ENCODE peak calls at places on chromosome 14, in ten cellular contexts. One of them, this sample, is unnamed.

GRCh38 chr14:51331651-51332367 is 91.8 kb downstream of the TMX1 start:
- DNase-seq in hepatocyte: no peak
- DNase-seq in astrocyte: no peak
- DNase-seq in esophagus squamous epithelium: no peak
- DNase-seq in Peyer's patch: no peak
- DNase-seq in tibial artery: no peak
- DNase-seq in OCI-LY7: no peak
- DNase-seq in NT2/D1: no peak
- DNase-seq in stomach: no peak
- DNase-seq in HFF-Myc: no peak
- DNase-seq in this sample: peak

GRCh38 chr14:52792097-52792415 is 649 bp upstream of the GNPNAT1 start:
- DNase-seq in NT2/D1: no peak
- DNase-seq in tibial artery: no peak
- DNase-seq in HFF-Myc: no peak
- DNase-seq in esophagus squamous epithelium: no peak
- DNase-seq in stomach: no peak
- DNase-seq in Peyer's patch: no peak
- DNase-seq in OCI-LY7: no peak
- DNase-seq in astrocyte: no peak
- DNase-seq in hepatocyte: no peak
- DNase-seq in this sample: no peak

GRCh38 chr14:50957296-50957695 is 13.0 kb upstream of the PYGL start:
- DNase-seq in esophagus squamous epithelium: no peak
- DNase-seq in OCI-LY7: no peak
- DNase-seq in NT2/D1: no peak
- DNase-seq in Peyer's patch: no peak
- DNase-seq in astrocyte: peak
- DNase-seq in hepatocyte: peak
- DNase-seq in stomach: no peak
- DNase-seq in tibial artery: no peak
- DNase-seq in HFF-Myc: no peak
- DNase-seq in this sample: peak

GRCh38 chr14:47044841-47045240 is 393.3 kb upstream of the RPL10L start:
- DNase-seq in astrocyte: peak
- DNase-seq in HFF-Myc: no peak
- DNase-seq in esophagus squamous epithelium: no peak
- DNase-seq in Peyer's patch: no peak
- DNase-seq in hepatocyte: peak
- DNase-seq in tibial artery: no peak
- DNase-seq in OCI-LY7: no peak
- DNase-seq in NT2/D1: no peak
- DNase-seq in stomach: peak
- DNase-seq in this sample: no peak

GRCh38 chr14:64038857-64039542 is 186.2 kb downstream of the SYNE2 start:
- DNase-seq in astrocyte: no peak
- DNase-seq in stomach: no peak
- DNase-seq in Peyer's patch: no peak
- DNase-seq in esophagus squamous epithelium: no peak
- DNase-seq in OCI-LY7: no peak
- DNase-seq in tibial artery: no peak
- DNase-seq in NT2/D1: no peak
- DNase-seq in HFF-Myc: no peak
- DNase-seq in hepatocyte: no peak
- DNase-seq in this sample: peak

GRCh38 chr14:69242311-69243224 is 17.4 kb upstream of the GALNT16 start:
- DNase-seq in Peyer's patch: peak
- DNase-seq in esophagus squamous epithelium: no peak
- DNase-seq in OCI-LY7: peak
- DNase-seq in astrocyte: peak
- DNase-seq in tibial artery: peak
- DNase-seq in hepatocyte: peak
- DNase-seq in stomach: peak
- DNase-seq in NT2/D1: no peak
- DNase-seq in HFF-Myc: peak
- DNase-seq in this sample: peak

GRCh38 chr14:76769636-76770292 is 8.5 kb downstream of the VASH1 start:
- DNase-seq in NT2/D1: no peak
- DNase-seq in OCI-LY7: no peak
- DNase-seq in stomach: no peak
- DNase-seq in HFF-Myc: no peak
- DNase-seq in Peyer's patch: peak
- DNase-seq in tibial artery: peak
- DNase-seq in astrocyte: no peak
- DNase-seq in hepatocyte: no peak
- DNase-seq in esophagus squamous epithelium: no peak
- DNase-seq in this sample: no peak

GRCh38 chr14:75238728-75239455 is 39.7 kb upstream of the FOS start:
- DNase-seq in astrocyte: no peak
- DNase-seq in hepatocyte: no peak
- DNase-seq in stomach: no peak
- DNase-seq in Peyer's patch: no peak
- DNase-seq in tibial artery: no peak
- DNase-seq in HFF-Myc: no peak
- DNase-seq in esophagus squamous epithelium: no peak
- DNase-seq in OCI-LY7: no peak
- DNase-seq in NT2/D1: no peak
- DNase-seq in this sample: no peak

GRCh38 chr14:37320106-37320505 is 122.4 kb downstream of the MIPOL1 start:
- DNase-seq in NT2/D1: no peak
- DNase-seq in tibial artery: no peak
- DNase-seq in hepatocyte: no peak
- DNase-seq in stomach: no peak
- DNase-seq in Peyer's patch: no peak
- DNase-seq in OCI-LY7: no peak
- DNase-seq in astrocyte: no peak
- DNase-seq in HFF-Myc: no peak
- DNase-seq in esophagus squamous epithelium: no peak
- DNase-seq in this sample: peak

GRCh38 chr14:68849416-68849815 is 56.5 kb upstream of the ZFP36L1 start:
- DNase-seq in stomach: no peak
- DNase-seq in tibial artery: no peak
- DNase-seq in OCI-LY7: no peak
- DNase-seq in astrocyte: no peak
- DNase-seq in Peyer's patch: no peak
- DNase-seq in HFF-Myc: no peak
- DNase-seq in esophagus squamous epithelium: no peak
- DNase-seq in hepatocyte: no peak
- DNase-seq in NT2/D1: no peak
- DNase-seq in this sample: no peak

GRCh38 chr14:96567289-96567899 is 65.2 kb downstream of the PAPOLA start:
- DNase-seq in tibial artery: no peak
- DNase-seq in hepatocyte: peak
- DNase-seq in NT2/D1: no peak
- DNase-seq in esophagus squamous epithelium: no peak
- DNase-seq in astrocyte: peak
- DNase-seq in HFF-Myc: no peak
- DNase-seq in Peyer's patch: no peak
- DNase-seq in stomach: no peak
- DNase-seq in OCI-LY7: peak
- DNase-seq in this sample: peak

GRCh38 chr14:58282925-58283593 is 15.3 kb upstream of the ARID4A start:
- DNase-seq in tibial artery: no peak
- DNase-seq in esophagus squamous epithelium: no peak
- DNase-seq in OCI-LY7: no peak
- DNase-seq in stomach: no peak
- DNase-seq in HFF-Myc: no peak
- DNase-seq in astrocyte: no peak
- DNase-seq in Peyer's patch: no peak
- DNase-seq in NT2/D1: no peak
- DNase-seq in hepatocyte: no peak
- DNase-seq in this sample: peak

GRCh38 chr14:64701660-64702059 is 2.6 kb upstream of the PLEKHG3 start:
- DNase-seq in hepatocyte: peak
- DNase-seq in Peyer's patch: no peak
- DNase-seq in NT2/D1: no peak
- DNase-seq in esophagus squamous epithelium: no peak
- DNase-seq in tibial artery: peak
- DNase-seq in astrocyte: no peak
- DNase-seq in OCI-LY7: no peak
- DNase-seq in HFF-Myc: no peak
- DNase-seq in stomach: no peak
- DNase-seq in this sample: no peak

GRCh38 chr14:77264466-77265186 is 6.4 kb downstream of the NGB start:
- DNase-seq in astrocyte: no peak
- DNase-seq in NT2/D1: no peak
- DNase-seq in esophagus squamous epithelium: no peak
- DNase-seq in hepatocyte: no peak
- DNase-seq in OCI-LY7: no peak
- DNase-seq in stomach: no peak
- DNase-seq in tibial artery: no peak
- DNase-seq in HFF-Myc: no peak
- DNase-seq in Peyer's patch: no peak
- DNase-seq in this sample: no peak

DNA sequence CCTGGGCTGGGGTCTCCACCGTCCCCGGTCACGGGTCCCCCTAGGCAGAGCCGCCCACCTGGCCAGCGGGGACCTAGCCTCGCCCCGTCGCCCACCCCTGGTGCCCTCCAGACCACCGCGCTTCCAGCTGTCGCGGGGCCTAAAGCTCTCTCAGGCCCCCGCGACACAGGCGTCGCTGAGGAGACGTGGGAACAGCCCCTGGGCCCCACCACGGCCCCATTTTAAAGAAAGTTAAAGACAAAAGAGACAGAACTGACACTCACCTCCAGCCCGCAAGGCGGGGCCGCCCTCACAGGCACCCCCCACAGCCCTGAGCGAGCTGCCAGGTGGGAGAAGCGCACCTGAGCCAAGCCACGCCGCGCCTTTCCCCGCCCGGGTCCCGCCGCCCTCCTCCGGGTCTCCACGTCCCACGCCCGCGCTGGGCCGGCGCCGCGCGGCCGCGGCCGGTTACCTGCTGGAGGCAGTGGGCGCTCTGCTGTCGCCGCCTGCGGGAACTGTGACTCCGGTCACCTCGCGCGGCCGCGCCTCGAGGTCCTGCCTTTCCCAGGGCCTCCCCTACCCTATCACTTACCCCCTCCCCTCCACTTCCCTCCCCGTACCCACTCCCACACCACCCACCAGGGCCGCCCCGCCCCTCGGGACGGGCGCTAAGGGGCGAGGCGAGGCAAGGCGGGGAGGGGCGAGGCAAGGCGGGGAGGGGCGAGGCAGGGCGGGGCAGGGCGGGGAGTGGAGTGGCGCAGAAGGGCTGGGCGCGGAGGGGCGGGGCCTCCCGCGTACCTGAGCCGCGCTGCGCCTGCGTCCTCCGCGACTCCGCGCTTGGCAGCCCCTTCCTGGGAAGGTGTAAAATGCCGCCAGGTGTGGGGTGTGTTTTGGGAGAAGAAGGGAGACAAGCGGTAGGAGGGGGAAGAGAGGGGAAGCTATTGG is 31.2 kb downstream of the TC2N start:
- DNase-seq in NT2/D1: peak
- DNase-seq in tibial artery: peak
- DNase-seq in esophagus squamous epithelium: no peak
- DNase-seq in Peyer's patch: peak
- DNase-seq in astrocyte: no peak
- DNase-seq in HFF-Myc: no peak
- DNase-seq in OCI-LY7: peak
- DNase-seq in hepatocyte: peak
- DNase-seq in stomach: peak
- DNase-seq in this sample: no peak
- H3K4me3 ChIP-seq in NT2/D1: peak
- H3K4me3 ChIP-seq in tibial artery: peak
- H3K4me3 ChIP-seq in esophagus squamous epithelium: peak
- H3K4me3 ChIP-seq in Peyer's patch: peak
- H3K4me3 ChIP-seq in astrocyte: no peak
- H3K4me3 ChIP-seq in HFF-Myc: no peak
- H3K4me3 ChIP-seq in OCI-LY7: peak
- H3K4me3 ChIP-seq in hepatocyte: peak
- H3K4me3 ChIP-seq in stomach: peak
- H3K4me3 ChIP-seq in this sample: peak

DNA sequence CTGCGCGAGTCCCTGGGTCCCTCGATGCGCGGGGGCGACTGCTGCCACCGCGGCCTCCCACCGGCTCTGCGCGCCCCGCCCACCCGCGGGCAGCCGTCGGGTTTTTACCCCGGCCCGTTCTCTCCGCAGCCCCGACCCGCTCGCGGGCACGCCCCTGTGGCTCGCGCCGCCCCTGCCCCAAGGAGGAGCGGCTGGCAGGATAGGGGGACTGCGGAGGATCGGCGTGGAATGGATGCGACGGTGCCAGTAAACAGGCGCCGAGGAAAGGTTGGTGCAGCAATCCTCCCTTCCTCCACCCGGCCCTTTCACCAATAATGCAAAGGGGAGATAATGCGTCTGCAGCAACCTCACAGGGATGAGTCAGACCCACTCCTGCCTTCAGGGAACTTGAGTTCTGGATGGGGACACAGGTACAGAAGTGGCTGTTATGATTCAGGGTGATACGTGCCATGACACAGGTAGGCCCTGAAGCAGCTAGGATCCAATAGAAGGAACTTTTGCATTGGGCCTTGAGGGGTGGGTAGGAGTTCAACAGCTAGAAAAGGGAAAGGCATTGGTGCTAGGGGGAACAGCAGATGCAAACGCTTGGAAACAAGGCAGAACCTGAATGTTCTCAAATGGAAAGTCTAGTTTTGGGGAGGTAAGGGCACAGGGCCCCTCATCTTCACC is 554 bp upstream of the DEGS2 start:
- DNase-seq in Peyer's patch: no peak
- DNase-seq in tibial artery: no peak
- DNase-seq in hepatocyte: peak
- DNase-seq in HFF-Myc: no peak
- DNase-seq in OCI-LY7: no peak
- DNase-seq in NT2/D1: no peak
- DNase-seq in esophagus squamous epithelium: no peak
- DNase-seq in stomach: no peak
- DNase-seq in astrocyte: no peak
- DNase-seq in this sample: no peak
- H3K4me3 ChIP-seq in Peyer's patch: peak
- H3K4me3 ChIP-seq in tibial artery: peak
- H3K4me3 ChIP-seq in hepatocyte: peak
- H3K4me3 ChIP-seq in HFF-Myc: no peak
- H3K4me3 ChIP-seq in OCI-LY7: peak
- H3K4me3 ChIP-seq in NT2/D1: peak
- H3K4me3 ChIP-seq in esophagus squamous epithelium: peak
- H3K4me3 ChIP-seq in stomach: peak
- H3K4me3 ChIP-seq in astrocyte: no peak
- H3K4me3 ChIP-seq in this sample: no peak

GRCh38 chr14:59507063-59507751 is 22.9 kb downstream of the JKAMP start:
- DNase-seq in astrocyte: peak
- DNase-seq in HFF-Myc: no peak
- DNase-seq in hepatocyte: peak
- DNase-seq in stomach: peak
- DNase-seq in esophagus squamous epithelium: no peak
- DNase-seq in tibial artery: peak
- DNase-seq in Peyer's patch: peak
- DNase-seq in OCI-LY7: peak
- DNase-seq in NT2/D1: peak
- DNase-seq in this sample: peak
- H3K4me3 ChIP-seq in astrocyte: no peak
- H3K4me3 ChIP-seq in HFF-Myc: no peak
- H3K4me3 ChIP-seq in hepatocyte: no peak
- H3K4me3 ChIP-seq in stomach: no peak
- H3K4me3 ChIP-seq in esophagus squamous epithelium: no peak
- H3K4me3 ChIP-seq in tibial artery: no peak
- H3K4me3 ChIP-seq in Peyer's patch: no peak
- H3K4me3 ChIP-seq in OCI-LY7: no peak
- H3K4me3 ChIP-seq in NT2/D1: no peak
- H3K4me3 ChIP-seq in this sample: no peak

GRCh38 chr14:60658116-60658515 is 8.8 kb upstream of the SIX1 start:
- DNase-seq in astrocyte: no peak
- DNase-seq in HFF-Myc: no peak
- DNase-seq in NT2/D1: no peak
- DNase-seq in stomach: no peak
- DNase-seq in hepatocyte: no peak
- DNase-seq in OCI-LY7: peak
- DNase-seq in esophagus squamous epithelium: no peak
- DNase-seq in tibial artery: no peak
- DNase-seq in Peyer's patch: no peak
- DNase-seq in this sample: no peak
- H3K4me3 ChIP-seq in astrocyte: peak
- H3K4me3 ChIP-seq in HFF-Myc: peak
- H3K4me3 ChIP-seq in NT2/D1: peak
- H3K4me3 ChIP-seq in stomach: peak
- H3K4me3 ChIP-seq in hepatocyte: peak
- H3K4me3 ChIP-seq in OCI-LY7: peak
- H3K4me3 ChIP-seq in esophagus squamous epithelium: no peak
- H3K4me3 ChIP-seq in tibial artery: peak
- H3K4me3 ChIP-seq in Peyer's patch: peak
- H3K4me3 ChIP-seq in this sample: peak